ENCODE peak calls at places on chromosomes 16 and 17, in nine cellular contexts. V is activated CD4-positive, alpha-beta T cell treated with anti-CD3 and anti-CD28 coated beads, Interleukin-2, amount 50 U/mL, for 48 hours; L is endothelial cell; Z is heart left ventricle; E is amniotic stem cell; Q is tibial artery; R is cardiac fibroblast; S is Caki2; N is lower lobe of right lung. O is an unnamed sample.

GRCh38 chr17:82544431-82545070 is 25.0 kb downstream of the FOXK2 start:
- DNase-seq in V (no peak), L (no peak), Z (peak), E (no peak), Q (peak), R (no peak), S (no peak), N (no peak), O (no peak)

GRCh38 chr16:79601978-79602609 is 1.6 kb upstream of the MAF start:
- DNase-seq in V (peak), L (peak), Z (peak), E (no peak), Q (peak), R (peak), S (peak), N (peak), O (peak)

GRCh38 chr17:17535957-17536356 is 39.8 kb upstream of the RASD1 start:
- DNase-seq in V (no peak), L (no peak), Z (peak), E (no peak), Q (peak), R (peak), S (no peak), N (peak), O (no peak)

GRCh38 chr16:12228607-12229499 is 252.3 kb downstream of the SNX29 start:
- DNase-seq in V (peak), L (peak), Z (peak), E (peak), Q (no peak), R (peak), S (peak), N (no peak), O (no peak)

GRCh38 chr17:51000835-51001638 is 119.6 kb downstream of the SPAG9 start:
- DNase-seq in V (no peak), L (peak), Z (no peak), E (peak), Q (no peak), R (peak), S (peak), N (no peak), O (no peak)

GRCh38 chr16:28572659-28573510 is 19.2 kb downstream of the SGF29 start:
- DNase-seq in V (no peak), L (no peak), Z (peak), E (no peak), Q (no peak), R (peak), S (no peak), N (no peak), O (no peak)

GRCh38 chr17:45997166-45997565 is 1.9 kb upstream of the STH start:
- DNase-seq in V (no peak), L (no peak), Z (no peak), E (no peak), Q (no peak), R (no peak), S (no peak), N (no peak), O (no peak)

GRCh38 chr16:73068546-73069401 is 20.8 kb upstream of the ZFHX3 start:
- DNase-seq in V (no peak), L (no peak), Z (peak), E (peak), Q (peak), R (peak), S (peak), N (peak), O (no peak)

GRCh38 chr17:80935526-80935925 is 56.1 kb upstream of the CHMP6 start:
- DNase-seq in V (no peak), L (no peak), Z (no peak), E (no peak), Q (no peak), R (no peak), S (no peak), N (no peak), O (no peak)

GRCh38 chr17:73354423-73355284 is 42.9 kb upstream of the CDC42EP4 start:
- DNase-seq in V (no peak), L (no peak), Z (no peak), E (no peak), Q (no peak), R (no peak), S (no peak), N (no peak), O (no peak)

GRCh38 chr17:35735036-35735805 is 3.8 kb downstream of the RASL10B start:
- DNase-seq in V (no peak), L (no peak), Z (no peak), E (no peak), Q (no peak), R (no peak), S (no peak), N (no peak), O (no peak)

GRCh38 chr16:82157836-82158235 is 12.2 kb downstream of the MPHOSPH6 start:
- DNase-seq in V (no peak), L (no peak), Z (no peak), E (no peak), Q (no peak), R (no peak), S (no peak), N (no peak), O (no peak)

GRCh38 chr16:3745751-3746355 is 28.5 kb upstream of the TRAP1 start:
- DNase-seq in V (no peak), L (no peak), Z (no peak), E (no peak), Q (peak), R (peak), S (no peak), N (no peak), O (no peak)

GRCh38 chr17:41404024-41404651 is 6.7 kb upstream of the KRT31 start:
- DNase-seq in V (peak), L (no peak), Z (peak), E (peak), Q (no peak), R (peak), S (peak), N (no peak), O (peak)

GRCh38 chr17:57953703-57954420 is 1.4 kb downstream of the CUEDC1 start:
- DNase-seq in V (no peak), L (no peak), Z (peak), E (no peak), Q (peak), R (no peak), S (no peak), N (no peak), O (no peak)

GRCh38 chr16:74578838-74579237 is 28.1 kb downstream of the GLG1 start:
- DNase-seq in V (no peak), L (no peak), Z (no peak), E (no peak), Q (no peak), R (no peak), S (no peak), N (no peak), O (no peak)

GRCh38 chr17:75289832-75290337 is 652 bp upstream of the SLC25A19 start:
- DNase-seq in V (peak), L (no peak), Z (peak), E (peak), Q (peak), R (peak), S (no peak), N (peak), O (peak)

GRCh38 chr16:14529010-14529669 is 100.9 kb downstream of the PARN start:
- DNase-seq in V (peak), L (peak), Z (peak), E (peak), Q (peak), R (peak), S (peak), N (no peak), O (no peak)

GRCh38 chr16:24909856-24910255 is 64.1 kb downstream of the SLC5A11 start:
- DNase-seq in V (no peak), L (no peak), Z (no peak), E (no peak), Q (no peak), R (no peak), S (no peak), N (no peak), O (no peak)

GRCh38 chr16:53932975-53933374 is 229.0 kb downstream of the FTO start:
- DNase-seq in V (no peak), L (no peak), Z (no peak), E (no peak), Q (no peak), R (no peak), S (no peak), N (no peak), O (no peak)

GRCh38 chr17:72336026-72336803 is 215.4 kb downstream of the SOX9 start:
- DNase-seq in V (no peak), L (no peak), Z (no peak), E (no peak), Q (no peak), R (no peak), S (no peak), N (no peak), O (no peak)

GRCh38 chr16:22300427-22301071 is 3.3 kb downstream of the POLR3E start:
- DNase-seq in V (peak), L (peak), Z (peak), E (no peak), Q (no peak), R (peak), S (peak), N (peak), O (no peak)

GRCh38 chr16:30491744-30492308 is 19.3 kb downstream of the ITGAL start:
- DNase-seq in V (no peak), L (no peak), Z (no peak), E (peak), Q (no peak), R (peak), S (peak), N (no peak), O (no peak)

GRCh38 chr16:46972429-46972970 is 974 bp downstream of the DNAJA2 start:
- DNase-seq in V (no peak), L (no peak), Z (no peak), E (no peak), Q (no peak), R (peak), S (no peak), N (no peak), O (no peak)

GRCh38 chr16:1150511-1150982 is 2.4 kb upstream of the CACNA1H start:
- DNase-seq in V (peak), L (no peak), Z (no peak), E (no peak), Q (no peak), R (no peak), S (no peak), N (no peak), O (no peak)

GRCh38 chr17:57375770-57376181 is 119.5 kb downstream of the MSI2 start:
- DNase-seq in V (no peak), L (no peak), Z (no peak), E (no peak), Q (no peak), R (no peak), S (no peak), N (no peak), O (no peak)

GRCh38 chr16:49855280-49855821 is 561 bp downstream of the ZNF423 start:
- DNase-seq in V (peak), L (peak), Z (peak), E (peak), Q (peak), R (peak), S (peak), N (peak), O (no peak)

GRCh38 chr17:17120716-17121115 is 78.5 kb downstream of the MPRIP start:
- DNase-seq in V (no peak), L (no peak), Z (no peak), E (no peak), Q (no peak), R (peak), S (no peak), N (no peak), O (no peak)

GRCh38 chr16:1258906-1259759 is 3.3 kb downstream of the TPSD1 start:
- DNase-seq in V (no peak), L (no peak), Z (peak), E (no peak), Q (no peak), R (no peak), S (no peak), N (no peak), O (no peak)

GRCh38 chr17:70144260-70144846 is 25.0 kb upstream of the KCNJ2 start:
- DNase-seq in V (no peak), L (no peak), Z (no peak), E (no peak), Q (no peak), R (peak), S (peak), N (no peak), O (no peak)

GRCh38 chr17:64118452-64118979 is 11.4 kb downstream of the ERN1 start:
- DNase-seq in V (no peak), L (no peak), Z (peak), E (no peak), Q (no peak), R (peak), S (no peak), N (peak), O (no peak)

O was measured in NK-92 treated with Interleukin-12 subunit alpha and Interleukin-12 subunit beta, amount 100 ng/mL, for 24 hours.